ENCODE peak calls at places on chromosome 7, in four cellular contexts. Z is HCT116, Q is H1, B is HepG2. I is an unnamed sample.

GRCh38 chr7:132318338-132319318 is 257.6 kb downstream of the PLXNA4 start:
- DNase-seq in Z (peak; percentile 68), Q (peak; percentile 92), B (peak; percentile 65), I (peak; percentile 59)

GRCh38 chr7:73988197-73988596 is 39.8 kb upstream of the ELN start:
- DNase-seq in Z (no peak), Q (no peak), B (no peak), I (no peak)

GRCh38 chr7:28748934-28749584 is 209.1 kb downstream of the TRIL start:
- DNase-seq in Z (peak; percentile 38), Q (no peak), B (no peak), I (no peak)

GRCh38 chr7:100691676-100692577 is 2.1 kb downstream of the GIGYF1 start:
- DNase-seq in Z (no peak), Q (peak; percentile 96), B (peak; percentile 72), I (peak; percentile 70)

GRCh38 chr7:30162622-30163124 is 27.9 kb downstream of the MTURN start:
- DNase-seq in Z (no peak), Q (no peak), B (peak; percentile 84), I (no peak)

GRCh38 chr7:116542618-116543017 is 17.8 kb downstream of the CAV1 start:
- DNase-seq in Z (no peak), Q (no peak), B (no peak), I (no peak)

GRCh38 chr7:136953386-136953785 is 84.9 kb downstream of the CHRM2 start:
- DNase-seq in Z (no peak), Q (no peak), B (no peak), I (no peak)

GRCh38 chr7:120550494-120551048 is 277.6 kb downstream of the KCND2 start:
- DNase-seq in Z (no peak), Q (no peak), B (no peak), I (no peak)

GRCh38 chr7:77940647-77941046 is 142.1 kb downstream of the PHTF2 start:
- DNase-seq in Z (peak; percentile 6), Q (no peak), B (peak; percentile 36), I (peak; percentile 65)

GRCh38 chr7:73701357-73701995 is 18.0 kb downstream of the STX1A start:
- DNase-seq in Z (peak; percentile 68), Q (peak; percentile 92), B (peak; percentile 54), I (peak; percentile 76)

GRCh38 chr7:132480534-132480933 is 95.7 kb downstream of the PLXNA4 start:
- DNase-seq in Z (no peak), Q (no peak), B (no peak), I (no peak)

GRCh38 chr7:132270517-132270916 is 305.8 kb downstream of the PLXNA4 start:
- DNase-seq in Z (no peak), Q (no peak), B (no peak), I (no peak)

GRCh38 chr7:100003711-100004661 is 11.4 kb upstream of the ZKSCAN1 start:
- DNase-seq in Z (no peak), Q (no peak), B (peak; percentile 99), I (peak; percentile 34)

GRCh38 chr7:28052933-28053332 is 127.7 kb downstream of the JAZF1 start:
- DNase-seq in Z (no peak), Q (no peak), B (no peak), I (no peak)

GRCh38 chr7:97064972-97065587 is 40.4 kb upstream of the DLX5 start:
- DNase-seq in Z (peak; percentile 34), Q (peak; percentile 47), B (peak; percentile 36), I (peak; percentile 53)

GRCh38 chr7:37421820-37422219 is 26.8 kb downstream of the ELMO1 start:
- DNase-seq in Z (no peak), Q (no peak), B (no peak), I (no peak)

GRCh38 chr7:149422914-149423285 is 38.0 kb downstream of the ZNF777 start:
- DNase-seq in Z (no peak), Q (peak; percentile 78), B (no peak), I (no peak)

GRCh38 chr7:33832326-33832725 is 73.0 kb upstream of the BMPER start:
- DNase-seq in Z (no peak), Q (no peak), B (no peak), I (no peak)

GRCh38 chr7:27260211-27260610 is 17.6 kb downstream of the EVX1 start:
- DNase-seq in Z (no peak), Q (no peak), B (no peak), I (peak; percentile 69)

DNA sequence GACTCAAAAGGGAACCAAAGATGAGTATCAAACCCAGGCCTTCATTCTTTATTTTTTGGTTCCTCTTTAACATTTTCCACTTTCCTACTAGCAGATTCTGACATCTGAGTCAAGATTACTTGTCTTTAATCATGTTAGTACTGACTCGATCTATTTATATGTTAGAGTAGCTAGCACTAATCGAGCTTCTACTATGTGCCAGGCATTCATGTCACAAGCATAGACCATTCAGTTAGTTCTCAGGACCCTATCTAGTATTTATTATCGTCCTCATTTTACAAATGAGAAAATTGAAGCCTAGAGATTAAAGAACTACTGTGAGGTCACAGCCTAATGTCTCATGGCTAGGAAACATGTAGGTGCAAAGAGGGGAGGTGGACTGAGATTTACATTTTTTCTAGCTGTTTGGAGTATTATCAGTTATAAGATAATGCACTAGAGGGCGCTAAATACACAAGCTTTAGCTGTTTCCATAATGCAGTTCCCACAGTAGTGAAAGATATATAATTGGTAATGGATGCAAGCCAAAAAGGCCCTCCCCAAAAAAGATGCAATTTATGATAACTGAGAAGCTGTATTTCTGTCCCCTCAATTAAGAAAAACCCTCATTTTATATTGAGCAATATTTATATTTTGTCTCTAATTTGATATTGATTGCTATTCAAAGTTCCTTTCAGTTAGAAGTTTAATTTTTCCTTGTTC is 32.9 kb upstream of the KMT2E start:
- DNase-seq in Z (peak; percentile 54), Q (no peak), B (peak; percentile 44), I (no peak)
- TF ChIP-seq JUND in Z (no peak), Q (no peak), B (no peak), I (no peak)

GRCh38 chr7:25253714-25254113 is 25.4 kb upstream of the NPVF start:
- DNase-seq in Z (no peak), Q (no peak), B (no peak), I (no peak)
- TF ChIP-seq JUND in Z (no peak), Q (no peak), B (no peak), I (no peak)

DNA sequence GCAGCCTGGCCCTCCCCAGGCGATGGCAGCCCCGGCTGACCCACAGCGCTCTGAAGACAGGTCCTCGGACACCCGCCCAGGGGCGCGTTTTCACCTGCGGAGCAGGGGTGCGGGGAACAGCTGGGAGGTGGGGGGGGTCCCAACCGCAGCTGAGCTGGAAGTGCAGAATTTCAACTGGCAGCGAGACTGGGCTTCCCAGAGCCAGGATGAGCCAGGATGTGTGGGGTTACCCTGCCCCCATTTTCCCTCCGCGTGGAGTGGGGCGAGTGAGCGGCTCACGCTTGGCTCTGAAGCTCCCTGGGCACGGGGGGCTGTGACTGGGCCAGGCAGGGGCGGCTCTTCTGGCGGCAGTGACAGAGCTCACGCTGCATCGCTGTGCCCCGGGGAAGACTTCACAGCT is 70.2 kb downstream of the DNAJB6 start:
- DNase-seq in Z (no peak), Q (no peak), B (no peak), I (no peak)
- TF ChIP-seq JUND in Z (no peak), Q (no peak), B (no peak), I (no peak)

GRCh38 chr7:101884671-101885596 is 67.5 kb downstream of the CUX1 start:
- DNase-seq in Z (no peak), Q (no peak), B (no peak), I (no peak)

GRCh38 chr7:101879565-101879964 is 62.1 kb downstream of the CUX1 start:
- DNase-seq in Z (no peak), Q (no peak), B (no peak), I (no peak)

GRCh38 chr7:101885597-101885955 is 68.2 kb downstream of the CUX1 start:
- DNase-seq in Z (no peak), Q (no peak), B (no peak), I (no peak)

GRCh38 chr7:101880536-101881443 is 63.4 kb downstream of the CUX1 start:
- DNase-seq in Z (no peak), Q (no peak), B (no peak), I (no peak)

DNA sequence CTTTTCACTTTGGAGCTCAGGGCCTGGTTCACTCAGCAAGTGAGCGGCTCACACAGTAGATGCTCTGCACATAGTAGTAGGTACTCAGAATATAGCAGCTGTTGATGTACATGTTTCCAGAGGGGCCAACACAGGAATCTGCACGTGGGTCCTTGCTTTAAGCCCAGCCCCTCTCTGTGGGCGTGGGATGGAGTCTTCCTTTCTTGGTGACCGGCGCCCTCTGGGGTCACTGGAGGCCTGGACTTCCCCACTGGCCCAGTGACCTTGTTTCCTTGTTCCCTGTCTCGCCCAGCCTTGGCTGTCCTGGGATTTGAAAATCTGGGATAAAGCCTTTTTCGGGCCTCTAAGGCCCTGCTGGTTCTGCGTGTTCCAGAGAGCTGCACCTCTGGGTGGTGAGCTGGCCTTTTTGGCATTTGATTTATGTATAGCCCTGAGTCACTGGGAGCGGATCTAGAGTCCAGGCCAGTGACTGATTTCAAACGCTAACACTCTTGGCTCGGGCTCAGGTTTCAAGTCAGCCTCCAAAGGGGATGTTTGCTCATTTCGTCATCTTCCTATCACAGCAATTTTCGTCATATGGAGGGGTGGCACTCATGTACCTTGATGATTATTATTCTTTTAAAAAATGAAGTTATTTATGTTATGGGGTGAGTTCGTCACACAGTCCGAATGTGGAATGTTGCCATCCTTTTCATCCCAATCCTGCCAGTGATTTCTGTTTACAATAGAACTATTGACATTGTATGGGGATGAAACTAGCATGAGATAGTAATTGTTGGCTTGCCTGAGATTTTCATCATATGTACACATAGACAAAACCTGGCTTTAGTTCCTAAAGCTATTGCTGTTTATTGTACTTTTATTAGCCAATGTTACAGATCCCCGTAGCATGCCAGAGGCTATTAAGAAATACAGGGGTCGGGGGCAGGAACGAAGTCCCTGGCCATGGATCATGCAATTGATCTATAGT is 65.5 kb downstream of the CUX1 start:
- DNase-seq in Z (peak; percentile 98), Q (no peak), B (peak; percentile 99), I (peak; percentile 77)
- TF ChIP-seq JUND in Z (peak; percentile 88), Q (no peak), B (no peak), I (peak; percentile 37)

GRCh38 chr7:1229334-1229935 is 3.2 kb upstream of the UNCX start:
- DNase-seq in Z (no peak), Q (no peak), B (no peak), I (no peak)

GRCh38 chr7:1227071-1227804 is 5.4 kb upstream of the UNCX start:
- DNase-seq in Z (no peak), Q (peak; percentile 70), B (no peak), I (no peak)

GRCh38 chr7:1229956-1230355 is 2.7 kb upstream of the UNCX start:
- DNase-seq in Z (no peak), Q (no peak), B (no peak), I (no peak)

GRCh38 chr7:1227814-1228534 is 4.7 kb upstream of the UNCX start:
- DNase-seq in Z (no peak), Q (peak; percentile 77), B (no peak), I (no peak)

GRCh38 chr7:1228535-1229333 is 3.9 kb upstream of the UNCX start:
- DNase-seq in Z (no peak), Q (no peak), B (no peak), I (no peak)
- TF ChIP-seq JUND in Z (no peak), Q (no peak), B (no peak), I (no peak)

GRCh38 chr7:12965767-12966166 is 278.3 kb downstream of the ARL4A start:
- DNase-seq in Z (no peak), Q (no peak), B (no peak), I (no peak)
- TF ChIP-seq JUND in Z (peak; percentile 8), Q (no peak), B (no peak), I (no peak)

GRCh38 chr7:111529507-111530355 is 32.6 kb downstream of the IMMP2L start:
- DNase-seq in Z (no peak), Q (no peak), B (peak; percentile 5), I (no peak)
- TF ChIP-seq JUND in Z (no peak), Q (no peak), B (no peak), I (no peak)

GRCh38 chr7:15199482-15199881 is 296.9 kb upstream of the DGKB start:
- DNase-seq in Z (no peak), Q (no peak), B (no peak), I (no peak)
- TF ChIP-seq JUND in Z (no peak), Q (no peak), B (no peak), I (no peak)